ENCODE peak calls at places on chromosome 3, in ten cellular contexts. V is right cardiac atrium, D is thoracic aorta, Y is H9, G is Peyer's patch, H is tibial nerve, A is MM.1S, N is psoas muscle, M is RWPE1, L is uterus. Q is an unnamed sample.
A peak's percentile ranks its signal among the peaks of the same experiment; 100 is the strongest.

GRCh38 chr3:59998040-59998439 is 948.2 kb upstream of the CFAP20DC start:
- DNase-seq in V (no peak), D (no peak), Y (no peak), G (no peak), H (no peak), A (no peak), N (no peak), M (no peak), L (no peak), Q (no peak)

GRCh38 chr3:126131881-126132750 is 48.2 kb upstream of the SLC41A3 start:
- DNase-seq in V (peak; percentile 39), D (no peak), Y (peak; percentile 22), G (no peak), H (no peak), A (no peak), N (peak; percentile 25), M (no peak), L (peak; percentile 9), Q (peak; percentile 18)

GRCh38 chr3:124140751-124141150 is 148.8 kb upstream of the ROPN1 start:
- DNase-seq in V (no peak), D (no peak), Y (no peak), G (no peak), H (no peak), A (no peak), N (no peak), M (no peak), L (no peak), Q (no peak)

GRCh38 chr3:55481918-55482495 is 5.1 kb downstream of the WNT5A start:
- DNase-seq in V (peak; percentile 62), D (no peak), Y (peak; percentile 50), G (no peak), H (no peak), A (no peak), N (peak; percentile 60), M (no peak), L (peak; percentile 50), Q (no peak)

GRCh38 chr3:126051741-126052140 is 32.2 kb downstream of the SLC41A3 start:
- DNase-seq in V (no peak), D (no peak), Y (no peak), G (no peak), H (no peak), A (no peak), N (no peak), M (no peak), L (peak; percentile 69), Q (no peak)

GRCh38 chr3:59818033-59818936 is 768.5 kb upstream of the CFAP20DC start:
- DNase-seq in V (peak; percentile 85), D (peak; percentile 60), Y (no peak), G (no peak), H (peak; percentile 88), A (no peak), N (peak; percentile 88), M (peak; percentile 79), L (peak; percentile 83), Q (peak; percentile 76)

GRCh38 chr3:58588030-58588614 is 10.9 kb upstream of the FAM107A start:
- DNase-seq in V (no peak), D (no peak), Y (peak; percentile 64), G (no peak), H (no peak), A (peak; percentile 18), N (no peak), M (peak; percentile 18), L (no peak), Q (no peak)

GRCh38 chr3:13543251-13543650 is 5.7 kb upstream of the FBLN2 start:
- DNase-seq in V (peak; percentile 92), D (peak; percentile 36), Y (peak; percentile 39), G (no peak), H (peak; percentile 77), A (no peak), N (peak; percentile 90), M (peak; percentile 77), L (peak; percentile 85), Q (no peak)

GRCh38 chr3:114660124-114660523 is 366.3 kb downstream of the TIGIT start:
- DNase-seq in V (peak; percentile 36), D (no peak), Y (no peak), G (no peak), H (no peak), A (no peak), N (peak; percentile 35), M (no peak), L (peak; percentile 27), Q (peak; percentile 27)

GRCh38 chr3:114660808-114661207 is 367.0 kb downstream of the TIGIT start:
- DNase-seq in V (no peak), D (no peak), Y (no peak), G (no peak), H (no peak), A (no peak), N (no peak), M (no peak), L (no peak), Q (no peak)

GRCh38 chr3:114664006-114664405 is 370.2 kb downstream of the TIGIT start:
- DNase-seq in V (no peak), D (no peak), Y (no peak), G (no peak), H (no peak), A (no peak), N (no peak), M (no peak), L (no peak), Q (no peak)

DNA sequence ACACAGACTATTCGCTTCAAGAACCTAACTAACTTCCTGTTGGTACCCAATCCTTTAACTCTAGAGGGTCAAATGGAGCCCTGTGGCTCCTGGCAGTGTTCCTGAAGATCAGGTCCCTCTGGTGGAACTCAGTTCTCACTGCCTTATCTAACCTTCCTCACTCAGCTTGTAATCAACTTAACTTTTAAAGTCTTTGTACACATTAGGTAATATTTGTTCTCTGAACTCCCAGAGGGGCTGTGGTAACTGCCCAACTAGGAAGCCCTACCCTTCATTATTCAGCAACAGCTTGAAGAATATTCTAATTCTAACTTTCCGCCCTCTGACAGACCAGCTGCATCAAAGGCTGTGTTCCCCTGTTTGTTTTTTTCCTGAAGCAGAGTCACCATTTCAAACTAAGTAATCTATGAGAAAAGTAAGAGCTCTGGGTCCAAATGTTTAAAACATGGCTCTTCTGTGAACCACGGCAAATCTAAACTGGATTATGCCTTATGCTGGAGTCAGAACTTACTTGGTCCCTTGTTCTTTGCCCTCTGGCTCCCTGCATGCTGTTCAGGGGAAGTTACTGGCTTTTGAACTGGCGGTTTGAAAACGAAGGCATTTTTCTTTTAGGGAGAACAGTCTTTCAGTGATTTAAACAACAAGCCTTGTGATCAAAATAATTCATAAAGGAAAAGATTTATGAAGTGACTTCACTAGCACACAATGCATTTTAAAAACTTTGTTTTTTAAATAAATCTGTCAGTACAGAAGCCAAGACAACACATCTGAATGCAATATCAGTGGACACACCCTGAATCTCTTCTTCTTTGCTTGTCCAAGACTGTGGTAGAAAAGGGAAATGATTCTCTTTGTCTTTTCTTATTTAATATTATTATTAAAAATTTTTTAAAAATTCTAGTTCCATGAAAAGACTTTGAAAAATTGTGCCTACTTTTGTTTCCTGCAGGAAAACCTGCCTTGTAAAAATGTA is 365.6 kb downstream of the TIGIT start:
- DNase-seq in V (no peak), D (no peak), Y (no peak), G (no peak), H (peak; percentile 32), A (no peak), N (peak; percentile 43), M (no peak), L (no peak), Q (peak; percentile 47)
- H3K27ac ChIP-seq in V (peak overlapping the region; percentile 83), D (no peak overlapping the region), Y (no peak overlapping the region), G (no peak overlapping the region), H (peak overlapping the region; percentile 14), A (no peak overlapping the region), N (peak overlapping the region; percentile 66), M (no peak overlapping the region), L (peak overlapping the region; percentile 91), Q (peak overlapping the region; percentile 54)

DNA sequence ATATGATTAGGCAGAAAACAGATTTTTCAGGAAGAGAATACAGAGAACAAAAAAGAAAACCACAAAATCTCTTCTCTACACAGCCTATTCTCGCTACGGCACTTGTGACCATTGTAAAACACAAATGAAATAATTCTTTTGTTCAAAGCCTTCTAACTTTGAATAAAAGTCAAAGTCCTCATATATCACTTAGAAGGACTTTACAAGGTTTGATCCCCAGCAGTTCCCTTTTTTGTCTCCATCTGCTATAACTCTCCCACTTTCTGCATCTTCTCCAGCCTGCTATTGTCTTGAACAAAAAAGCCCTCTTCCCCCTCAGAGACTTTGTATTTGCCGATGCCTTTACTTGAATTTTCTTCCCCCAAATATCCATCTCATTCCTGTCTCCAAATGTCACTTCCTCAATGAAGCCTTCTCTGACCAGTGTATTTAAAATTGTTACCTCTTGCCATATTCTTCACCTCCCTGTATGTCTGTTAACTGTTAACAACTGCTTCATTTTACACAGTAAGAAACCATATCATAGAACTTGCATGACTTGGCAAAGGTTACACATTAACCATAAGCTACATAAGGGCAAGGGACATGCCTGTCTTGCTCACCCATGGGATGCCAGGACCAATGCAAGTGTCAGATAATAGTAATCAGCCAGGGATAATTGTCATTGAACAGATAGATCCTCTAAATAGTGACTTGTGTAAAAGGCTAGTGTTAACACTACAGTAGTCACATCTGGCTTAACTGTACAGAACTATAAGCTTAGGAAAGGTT is 122.4 kb downstream of the CBLB start:
- DNase-seq in V (no peak), D (no peak), Y (no peak), G (no peak), H (no peak), A (no peak), N (no peak), M (no peak), L (no peak), Q (no peak)
- H3K27ac ChIP-seq in V (no peak overlapping the region), D (no peak overlapping the region), Y (no peak overlapping the region), G (peak overlapping the region; percentile 26), H (peak overlapping the region; percentile 56), A (no peak overlapping the region), N (no peak overlapping the region), M (no peak overlapping the region), L (peak overlapping the region; percentile 71), Q (peak overlapping the region; percentile 26)

DNA sequence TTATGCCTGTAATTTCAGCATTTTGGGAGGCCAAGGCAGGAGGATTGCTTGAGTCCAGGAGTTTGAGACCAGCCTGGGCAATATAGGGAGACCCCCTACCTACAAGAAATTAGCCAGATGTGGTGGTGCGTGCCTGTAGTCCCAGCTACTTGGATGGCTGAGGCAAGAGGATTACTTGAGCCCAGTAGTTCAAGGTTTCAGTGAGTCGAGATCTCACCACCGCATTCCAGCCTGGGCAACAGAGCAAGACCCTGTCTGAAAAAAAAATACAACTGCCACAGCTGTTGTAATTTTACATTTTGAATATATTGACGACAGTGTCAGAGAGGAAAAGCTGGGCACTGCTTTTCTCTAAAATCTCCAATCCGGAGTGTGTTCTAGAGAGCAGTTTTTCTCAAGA is 21.2 kb downstream of the TATDN2 start:
- DNase-seq in V (no peak), D (no peak), Y (no peak), G (no peak), H (no peak), A (no peak), N (no peak), M (no peak), L (no peak), Q (no peak)
- H3K27ac ChIP-seq in V (no peak overlapping the region), D (no peak overlapping the region), Y (no peak overlapping the region), G (no peak overlapping the region), H (no peak overlapping the region), A (no peak overlapping the region), N (peak overlapping the region; percentile 75), M (no peak overlapping the region), L (no peak overlapping the region), Q (no peak overlapping the region)

GRCh38 chr3:108097326-108098035 is 6.7 kb upstream of the CD47 start:
- DNase-seq in V (no peak), D (no peak), Y (no peak), G (no peak), H (no peak), A (no peak), N (no peak), M (no peak), L (no peak), Q (no peak)

GRCh38 chr3:108100906-108101305 is 10.1 kb upstream of the CD47 start:
- DNase-seq in V (no peak), D (no peak), Y (no peak), G (peak; percentile 50), H (no peak), A (peak; percentile 83), N (no peak), M (no peak), L (no peak), Q (no peak)

GRCh38 chr3:108102420-108103039 is 11.7 kb upstream of the CD47 start:
- DNase-seq in V (no peak), D (no peak), Y (no peak), G (no peak), H (no peak), A (no peak), N (no peak), M (no peak), L (no peak), Q (no peak)

GRCh38 chr3:108099203-108099602 is 8.4 kb upstream of the CD47 start:
- DNase-seq in V (no peak), D (no peak), Y (no peak), G (no peak), H (no peak), A (no peak), N (no peak), M (no peak), L (no peak), Q (no peak)

GRCh38 chr3:108099679-108100428 is 9.0 kb upstream of the CD47 start:
- DNase-seq in V (peak; percentile 46), D (no peak), Y (no peak), G (peak; percentile 67), H (no peak), A (no peak), N (no peak), M (no peak), L (no peak), Q (no peak)
- H3K27ac ChIP-seq in V (no peak overlapping the region), D (no peak overlapping the region), Y (no peak overlapping the region), G (peak overlapping the region; percentile 62), H (no peak overlapping the region), A (peak overlapping the region; percentile 69), N (no peak overlapping the region), M (no peak overlapping the region), L (no peak overlapping the region), Q (no peak overlapping the region)

Q was measured in stomach.